ENCODE peak calls at places on chromosomes 13 and 19, in nine cellular contexts. X is IMR-90, K is fibroblast of lung, D is cardiac fibroblast, S is mammary epithelial cell, E is cardiac muscle cell, Q is omental fat pad, Z is fibroblast of the aortic adventitia, C is RWPE1. L is an unnamed sample.

GRCh38 chr19:41095703-41096102 is 7.5 kb downstream of the CYP2A13 start:
- DNase-seq in C (no peak), D (no peak), Q (no peak), S (no peak), X (no peak), E (no peak), Z (no peak), K (no peak), L (no peak)

GRCh38 chr13:79604752-79605151 is 123.8 kb downstream of the NDFIP2 start:
- DNase-seq in K (peak), C (peak), X (no peak), S (peak), Z (peak), D (peak), Q (no peak), E (no peak), L (no peak)

GRCh38 chr13:45718992-45719391 is 16.9 kb downstream of the CBY2 start:
- DNase-seq in K (no peak), E (no peak), C (no peak), Z (no peak), X (no peak), S (no peak), D (peak), Q (no peak), L (no peak)

GRCh38 chr19:45558399-45558878 is 26.2 kb downstream of the OPA3 start:
- DNase-seq in S (peak), X (peak), Z (peak), E (peak), D (peak), C (peak), K (peak), Q (no peak), L (peak)

GRCh38 chr19:2774083-2774679 is 8.9 kb downstream of the SGTA start:
- DNase-seq in C (no peak), K (no peak), Q (no peak), E (peak), D (no peak), Z (no peak), X (no peak), S (no peak), L (no peak)

GRCh38 chr19:52622261-52622660 is 15.9 kb downstream of the ZNF83 start:
- DNase-seq in D (no peak), X (no peak), S (no peak), Z (no peak), E (peak), K (no peak), C (no peak), Q (no peak), L (no peak)

GRCh38 chr13:31055589-31055988 is 106.1 kb downstream of the HSPH1 start:
- DNase-seq in X (no peak), Q (no peak), S (no peak), E (no peak), D (no peak), C (no peak), K (no peak), Z (no peak), L (no peak)

GRCh38 chr13:47008318-47008717 is 111.5 kb upstream of the HTR2A start:
- DNase-seq in S (no peak), X (no peak), Q (no peak), C (no peak), D (no peak), E (no peak), K (no peak), Z (no peak), L (no peak)

GRCh38 chr19:49555600-49556411 is 24.6 kb downstream of the NOSIP start:
- DNase-seq in C (peak), Q (no peak), E (peak), Z (peak), D (peak), S (no peak), X (no peak), K (peak), L (peak)

GRCh38 chr13:35356572-35356971 is 119.9 kb downstream of the MAB21L1 start:
- DNase-seq in D (peak), X (no peak), S (no peak), E (no peak), C (no peak), Z (no peak), K (no peak), Q (no peak), L (no peak)

GRCh38 chr13:33867472-33867871 is 49.5 kb downstream of the RFC3 start:
- DNase-seq in E (no peak), S (no peak), K (no peak), C (no peak), Q (no peak), X (no peak), D (no peak), Z (no peak), L (no peak)
- TF ChIP-seq CTCF in E (peak), S (no peak), K (peak), C (no peak), Q (no peak), X (no peak), D (no peak), Z (no peak), L (no peak)

GRCh38 chr13:75365724-75366173 is 116.2 kb downstream of the TBC1D4 start:
- DNase-seq in X (peak), K (peak), S (peak), C (peak), D (peak), Q (no peak), Z (peak), E (no peak), L (peak)
- TF ChIP-seq CTCF in X (peak), K (peak), S (peak), C (no peak), D (peak), Q (no peak), Z (peak), E (no peak), L (no peak)

GRCh38 chr13:29566206-29566605 is 29.3 kb downstream of the SLC7A1 start:
- DNase-seq in C (no peak), E (no peak), Z (no peak), Q (no peak), S (no peak), K (no peak), X (no peak), D (no peak), L (no peak)

GRCh38 chr13:29563941-29564340 is 31.5 kb downstream of the SLC7A1 start:
- DNase-seq in Z (no peak), D (no peak), X (no peak), E (no peak), C (no peak), Q (no peak), K (no peak), S (no peak), L (no peak)

GRCh38 chr13:29562762-29563161 is 32.7 kb downstream of the SLC7A1 start:
- DNase-seq in K (no peak), E (no peak), Z (no peak), X (no peak), S (no peak), D (no peak), C (no peak), Q (no peak), L (no peak)

GRCh38 chr13:29566864-29567263 is 28.6 kb downstream of the SLC7A1 start:
- DNase-seq in Z (no peak), X (no peak), S (no peak), D (no peak), C (no peak), Q (no peak), E (peak), K (no peak), L (no peak)

DNA sequence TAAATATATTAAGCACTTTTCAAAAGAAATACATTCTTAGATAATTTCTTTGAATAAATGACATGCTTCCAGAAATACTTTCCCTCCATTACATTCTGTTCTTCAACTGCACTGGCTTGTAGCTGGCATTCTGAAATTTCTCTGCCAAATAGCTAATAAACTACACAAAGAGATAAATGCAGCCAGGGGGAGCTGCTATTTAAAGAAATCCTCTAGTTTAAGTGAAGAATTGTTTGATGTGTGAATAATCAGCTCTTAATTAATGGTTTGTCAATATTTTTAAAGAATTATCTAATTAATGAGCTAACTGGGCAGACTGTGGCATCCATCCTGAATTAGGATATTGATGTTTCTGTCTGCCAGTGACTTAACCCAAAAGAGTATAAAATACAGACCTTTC is 30.7 kb downstream of the SLC7A1 start:
- DNase-seq in X (no peak), S (no peak), Q (no peak), Z (peak), K (no peak), C (no peak), D (no peak), E (no peak), L (no peak)
- TF ChIP-seq CTCF in X (peak), S (no peak), Q (no peak), Z (peak), K (peak), C (no peak), D (no peak), E (peak), L (no peak)

DNA sequence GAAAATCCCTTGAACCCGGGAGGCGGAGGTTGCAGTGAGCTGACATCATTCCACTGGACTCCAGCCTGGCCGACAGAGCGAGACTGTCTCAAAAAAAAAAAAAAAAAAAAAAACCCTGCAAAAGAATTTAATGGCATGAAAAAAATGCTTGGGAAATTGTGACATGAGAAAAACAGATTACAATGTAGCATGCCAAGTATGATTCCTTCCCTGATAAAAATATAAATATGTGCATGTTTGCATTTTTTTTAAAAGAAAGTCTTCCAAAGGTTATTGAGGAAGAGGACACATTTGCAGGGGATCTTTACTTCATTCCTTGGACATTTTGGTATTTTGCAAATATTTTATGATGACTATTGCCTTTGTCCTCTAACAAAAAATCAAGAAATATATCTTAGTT is 14.5 kb upstream of the ZBTB32 start:
- DNase-seq in C (no peak), E (no peak), S (no peak), D (peak), Q (no peak), X (no peak), K (no peak), Z (peak), L (no peak)
- TF ChIP-seq CTCF in C (no peak), E (no peak), S (no peak), D (no peak), Q (no peak), X (no peak), K (no peak), Z (no peak), L (no peak)

GRCh38 chr13:111131610-111132009 is 16.5 kb downstream of the ARHGEF7 start:
- DNase-seq in Q (no peak), K (no peak), Z (no peak), D (no peak), E (no peak), S (no peak), C (no peak), X (no peak), L (no peak)

GRCh38 chr13:111129465-111130110 is 14.5 kb downstream of the ARHGEF7 start:
- DNase-seq in S (no peak), C (no peak), X (no peak), Q (no peak), E (no peak), Z (no peak), K (no peak), D (no peak), L (peak)

GRCh38 chr13:111132948-111133347 is 17.8 kb downstream of the ARHGEF7 start:
- DNase-seq in Q (no peak), D (no peak), S (no peak), X (no peak), K (no peak), Z (no peak), C (no peak), E (no peak), L (no peak)

GRCh38 chr13:111130111-111130508 is 15.0 kb downstream of the ARHGEF7 start:
- DNase-seq in Z (no peak), C (no peak), S (no peak), X (no peak), D (no peak), Q (no peak), E (no peak), K (no peak), L (no peak)

DNA sequence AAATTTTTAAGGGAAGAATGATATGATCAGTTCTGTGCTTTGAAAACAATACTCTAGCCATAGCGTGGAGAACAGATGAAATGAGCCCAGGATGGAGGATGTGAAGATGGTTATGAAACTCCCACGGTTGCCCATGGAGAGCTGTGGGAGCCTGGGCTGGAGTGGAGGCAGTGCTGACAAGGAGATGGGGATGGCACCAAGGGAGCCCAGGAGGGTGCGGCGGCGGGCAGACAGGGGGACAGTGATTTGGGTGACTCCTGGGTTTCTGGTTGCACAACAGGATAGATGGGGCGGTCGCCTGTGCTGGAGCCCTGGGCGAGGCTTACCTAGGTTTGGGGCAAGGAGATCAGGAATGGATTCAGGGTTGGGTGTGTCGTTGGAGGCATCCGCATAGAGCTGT is 15.9 kb downstream of the ARHGEF7 start:
- DNase-seq in S (no peak), D (no peak), E (no peak), Z (no peak), K (no peak), X (no peak), Q (no peak), C (no peak), L (no peak)
- TF ChIP-seq CTCF in S (no peak), D (no peak), E (no peak), Z (no peak), K (no peak), X (no peak), Q (no peak), C (no peak), L (no peak)

GRCh38 chr19:46721269-46722003 is 4.5 kb upstream of the PRKD2 start:
- DNase-seq in D (no peak), Q (no peak), C (no peak), Z (no peak), K (no peak), X (no peak), E (no peak), S (no peak), L (no peak)
- TF ChIP-seq CTCF in D (peak), Q (no peak), C (no peak), Z (no peak), K (no peak), X (peak), E (no peak), S (peak), L (peak)

GRCh38 chr19:383922-384800 is 24.8 kb downstream of the C2CD4C start:
- DNase-seq in Q (peak), D (peak), C (no peak), E (peak), K (no peak), Z (peak), S (no peak), X (no peak), L (no peak)
- TF ChIP-seq CTCF in Q (no peak), D (peak), C (no peak), E (peak), K (peak), Z (peak), S (no peak), X (peak), L (peak)

DNA sequence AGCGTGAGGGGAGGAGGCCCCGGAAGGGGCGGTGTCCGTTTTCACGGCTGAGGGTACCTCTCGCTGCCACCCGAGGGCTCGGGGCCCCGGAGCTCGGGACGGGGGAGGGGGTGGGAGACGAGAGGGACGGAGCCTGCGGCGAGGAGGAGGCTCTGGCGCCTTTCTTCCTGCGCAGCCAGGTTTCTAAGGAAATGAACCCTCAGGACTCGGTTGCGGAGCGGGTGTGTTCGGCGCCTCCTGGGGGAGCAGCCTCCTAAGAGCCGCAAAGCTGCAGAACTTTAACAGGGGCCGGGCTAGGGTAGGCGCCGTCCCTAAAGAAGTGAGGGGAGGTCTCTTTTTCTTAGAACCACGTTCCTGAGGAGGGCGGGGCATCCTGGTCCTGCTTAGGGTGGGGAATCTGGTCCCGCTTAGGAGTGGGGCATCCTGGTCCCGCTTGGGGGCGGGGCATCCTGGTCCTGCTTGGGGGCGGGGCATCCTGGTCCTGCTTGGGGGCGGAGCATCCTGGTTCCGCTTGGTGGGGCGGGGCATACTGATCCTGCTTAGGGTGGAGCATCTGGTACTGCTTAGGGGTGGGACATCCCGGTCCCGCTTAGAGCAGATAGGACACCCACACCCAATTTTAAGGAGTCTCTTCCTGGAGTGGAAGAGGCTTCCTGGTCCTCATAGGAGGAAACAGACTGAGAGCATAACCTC is 6.2 kb downstream of the SYT5 start:
- DNase-seq in Z (peak), E (peak), C (peak), Q (no peak), S (peak), K (peak), X (peak), D (peak), L (peak)
- TF ChIP-seq CTCF in Z (peak), E (no peak), C (no peak), Q (no peak), S (no peak), K (no peak), X (no peak), D (no peak), L (no peak)

DNA sequence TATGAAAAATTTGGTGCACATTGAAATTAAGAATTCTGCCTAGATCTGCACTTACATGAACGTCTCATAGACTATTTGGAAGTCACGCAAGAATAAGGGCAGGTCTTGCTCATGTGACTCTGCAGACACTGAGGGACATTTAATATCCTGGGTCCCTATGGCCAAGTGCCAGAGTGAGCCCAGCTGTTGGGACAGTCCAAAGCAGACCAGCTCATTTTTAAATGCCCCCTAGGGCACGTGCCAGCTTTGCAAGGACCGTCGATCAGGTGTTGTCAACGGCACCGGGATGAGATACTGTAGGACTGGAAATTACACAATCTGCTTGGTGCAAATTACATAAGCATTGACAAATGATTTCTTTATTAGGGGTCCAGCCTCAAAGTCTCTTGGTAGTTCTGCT is 293.6 kb downstream of the TEX29 start:
- DNase-seq in X (no peak), K (no peak), E (no peak), C (no peak), Q (no peak), S (no peak), D (no peak), Z (no peak), L (no peak)
- TF ChIP-seq CTCF in X (no peak), K (no peak), E (no peak), C (no peak), Q (no peak), S (no peak), D (no peak), Z (no peak), L (no peak)

L was measured in GM10248.